ENCODE peak calls at places on chromosomes 6 and 20, in four cellular contexts. J, Z, V and Q are unnamed samples.
A peak's percentile ranks its signal among the peaks of the same experiment; 100 is the strongest.

GRCh38 chr6:143164565-143165105 is 103.9 kb downstream of the AIG1 start:
- DNase-seq in Z (no peak), V (no peak), J (no peak), Q (no peak)

GRCh38 chr20:4949833-4950178 is 51.5 kb downstream of the SLC23A2 start:
- DNase-seq in V (peak; percentile 46), Z (peak; percentile 30), J (no peak), Q (no peak)

GRCh38 chr6:163729127-163729872 is 314.8 kb downstream of the QKI start:
- DNase-seq in Z (no peak), J (peak; percentile 55), V (no peak), Q (no peak)

GRCh38 chr20:36550797-36551299 is 9.5 kb downstream of the MYL9 start:
- DNase-seq in Z (no peak), J (no peak), V (no peak), Q (no peak)

GRCh38 chr20:17854307-17854903 is 114.2 kb downstream of the SNX5 start:
- DNase-seq in V (peak; percentile 72), Z (peak; percentile 82), J (no peak), Q (no peak)

GRCh38 chr6:45513331-45513730 is 135.6 kb upstream of the SUPT3H start:
- DNase-seq in V (no peak), J (no peak), Z (no peak), Q (no peak)

GRCh38 chr20:43991982-43992381 is 77.3 kb downstream of the TOX2 start:
- DNase-seq in Z (no peak), V (no peak), J (no peak), Q (no peak)

GRCh38 chr20:35856866-35857265 is 85.1 kb downstream of the PHF20 start:
- DNase-seq in Z (no peak), V (no peak), J (no peak), Q (no peak)

GRCh38 chr6:106097368-106098231 is 11.5 kb downstream of the PRDM1 start:
- DNase-seq in Z (no peak), J (peak; percentile 20), V (no peak), Q (peak; percentile 78)

GRCh38 chr6:130132286-130132701 is 90.5 kb downstream of the SAMD3 start:
- DNase-seq in Z (no peak), V (no peak), J (no peak), Q (no peak)

GRCh38 chr6:80382796-80383195 is 276.3 kb downstream of the BCKDHB start:
- DNase-seq in J (no peak), V (no peak), Z (no peak), Q (no peak)

GRCh38 chr6:93918258-93918657 is 498.9 kb upstream of the EPHA7 start:
- DNase-seq in Z (no peak), V (no peak), J (no peak), Q (no peak)

GRCh38 chr6:143064996-143065683 is 4.5 kb downstream of the AIG1 start:
- DNase-seq in J (no peak), V (no peak), Z (peak; percentile 96), Q (no peak)

GRCh38 chr20:49247169-49247734 is 28.0 kb downstream of the DDX27 start:
- DNase-seq in J (no peak), V (no peak), Z (no peak), Q (no peak)

GRCh38 chr6:34381086-34381485 is 11.4 kb downstream of the NUDT3 start:
- DNase-seq in V (no peak), Z (no peak), J (no peak), Q (no peak)

GRCh38 chr6:34383171-34383631 is 9.3 kb downstream of the NUDT3 start:
- DNase-seq in J (no peak), Z (peak; percentile 26), V (no peak), Q (no peak)

GRCh38 chr6:34385793-34386195 is 6.7 kb downstream of the NUDT3 start:
- DNase-seq in V (no peak), J (no peak), Z (peak; percentile 84), Q (no peak)

GRCh38 chr6:34384305-34385153 is 7.9 kb downstream of the NUDT3 start:
- DNase-seq in J (no peak), V (no peak), Z (no peak), Q (no peak)

DNA sequence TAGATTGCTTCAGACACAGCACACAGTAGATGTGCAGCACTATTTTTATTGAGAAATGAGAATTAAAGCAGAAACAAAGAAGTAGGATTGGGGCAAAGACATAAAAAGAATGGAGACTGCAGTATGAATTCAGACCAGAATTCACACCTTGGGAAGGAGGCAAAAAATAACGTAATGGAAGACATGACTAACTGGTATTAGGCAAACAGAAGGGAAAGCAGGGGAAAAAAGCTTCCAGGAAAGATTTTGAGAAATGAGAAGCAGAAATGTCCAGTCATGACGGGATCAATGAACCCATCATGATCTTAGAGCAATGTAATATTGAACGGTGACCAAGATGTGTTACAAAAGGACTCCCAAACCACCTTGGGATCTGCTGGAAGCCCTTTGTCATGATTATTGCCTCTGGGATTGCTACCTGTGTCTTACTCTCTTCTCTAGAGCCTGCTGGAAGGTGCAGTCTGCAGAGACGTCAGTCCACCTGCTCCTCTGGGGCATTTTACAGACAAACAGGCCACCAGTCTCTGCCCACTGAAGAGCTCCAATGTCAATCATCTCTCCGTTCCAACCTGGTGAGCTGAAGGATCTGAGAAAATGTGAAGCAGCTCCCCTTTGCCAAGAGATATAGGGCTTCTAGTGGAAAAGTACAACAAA is 8.7 kb downstream of the NUDT3 start:
- DNase-seq in V (no peak), J (no peak), Z (no peak), Q (no peak)
- TF ChIP-seq MXI1 in V (no peak), J (no peak), Z (no peak), Q (no peak)

GRCh38 chr6:135883045-135883444 is 31.5 kb downstream of the PDE7B start:
- DNase-seq in Z (no peak), V (no peak), J (no peak), Q (no peak)
- TF ChIP-seq YY1 in Z (no peak), V (no peak), J (no peak), Q (no peak)

DNA sequence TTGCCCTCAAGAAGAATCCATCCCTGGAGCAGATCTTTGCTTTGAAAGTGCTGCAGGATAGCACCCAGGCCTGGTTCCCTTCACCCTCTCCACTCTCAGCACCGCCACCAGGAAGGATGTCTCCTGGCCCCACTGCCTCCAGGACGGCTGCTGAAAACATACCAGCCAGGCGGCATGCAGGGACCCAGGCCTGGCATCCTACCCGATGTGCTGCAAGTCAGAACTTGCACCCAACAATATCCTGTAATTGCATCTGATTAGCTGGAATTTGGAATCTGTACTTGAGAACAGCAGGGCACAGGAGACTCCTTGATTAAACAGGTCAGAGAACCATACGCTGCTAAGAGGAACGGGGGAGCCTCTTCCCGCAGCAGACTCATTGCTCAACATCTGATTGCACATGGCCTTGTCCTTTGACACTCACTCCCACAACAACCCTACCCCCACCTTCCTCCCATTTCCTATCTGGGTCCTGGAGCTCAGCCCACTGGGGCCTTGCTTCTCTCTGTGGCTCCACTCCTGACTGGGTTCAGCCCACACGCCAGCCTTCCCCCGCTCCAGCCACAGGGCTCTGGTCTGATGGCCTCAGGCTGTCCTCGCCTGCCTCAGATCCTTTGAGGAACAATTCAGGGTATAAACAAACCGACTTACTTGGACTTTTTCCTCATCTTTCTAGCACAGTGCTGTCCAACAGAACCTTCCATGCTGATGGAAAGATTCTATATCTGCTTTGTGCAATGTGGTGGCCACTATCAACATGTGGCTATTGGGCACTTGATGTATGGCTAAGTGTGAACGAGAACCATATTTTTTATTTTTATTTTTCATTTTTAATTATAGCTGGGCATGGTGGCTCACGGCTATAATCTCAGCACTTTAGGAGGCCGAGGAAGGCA is 78.0 kb downstream of the FGD2 start:
- DNase-seq in V (peak; percentile 51), J (peak; percentile 90), Z (peak; percentile 96), Q (no peak)
- TF ChIP-seq MXI1 in V (no peak), J (no peak), Z (peak; percentile 82), Q (no peak)

DNA sequence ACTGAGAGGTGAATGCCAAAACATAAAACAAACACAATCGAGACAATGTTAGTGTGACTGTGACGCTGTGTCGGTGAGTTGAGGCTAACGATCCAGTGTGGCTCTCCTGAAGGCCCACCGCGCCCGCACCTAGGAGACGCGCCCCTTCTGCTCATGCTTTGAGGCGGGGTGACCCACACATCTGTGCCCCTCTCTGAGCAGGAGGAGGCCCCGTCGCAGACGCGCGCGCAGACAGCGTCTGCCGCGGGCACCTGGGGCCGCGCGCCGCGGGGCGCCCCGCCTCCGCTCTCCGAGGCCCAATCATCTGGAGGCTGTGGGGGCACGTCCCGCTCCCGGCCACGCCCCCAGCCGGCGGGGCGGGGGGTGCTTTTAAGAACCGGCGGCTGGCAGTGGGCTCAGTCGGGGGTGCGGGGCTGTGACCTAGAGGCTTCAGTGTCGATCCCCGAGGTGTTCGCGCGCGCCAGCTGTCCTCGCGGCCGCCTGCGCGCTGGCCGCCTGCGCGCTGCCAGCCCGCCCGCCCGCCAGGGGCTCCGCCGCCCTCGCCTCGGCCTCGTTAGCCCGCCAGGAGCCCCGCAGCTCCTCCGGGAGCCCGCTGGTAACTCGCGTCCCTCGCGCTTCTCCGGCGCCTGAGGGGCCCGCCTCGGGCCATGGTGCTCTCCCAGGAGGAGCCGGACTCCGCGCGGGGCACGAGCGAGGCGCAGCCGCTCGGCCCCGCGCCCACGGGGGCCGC is at the start of gene SLC16A10:
- DNase-seq in J (peak; percentile 88), Z (peak; percentile 65), V (peak; percentile 97), Q (no peak)
- TF ChIP-seq YY1 in J (no peak), Z (peak; percentile 41), V (no peak), Q (no peak)

GRCh38 chr6:160934157-160934556 is 57.4 kb upstream of the MAP3K4 start:
- DNase-seq in J (no peak), Z (no peak), V (no peak), Q (no peak)
- TF ChIP-seq MXI1 in J (no peak), Z (no peak), V (no peak), Q (no peak)